ENCODE peak calls at places on chromosomes 4 and X, in five cellular contexts. Z is glutamatergic neuron, T is RCC 7860, X is brain microvascular endothelial cell, W is thoracic aorta. V is an unnamed sample.

GRCh38 chrX:149010899-149011224 is 494.2 kb downstream of the IDS start:
- DNase-seq in Z (no peak), T (no peak), X (no peak), W (no peak), V (no peak)

GRCh38 chrX:33855251-33855650 is 276.9 kb downstream of the FAM47A start:
- DNase-seq in Z (no peak), T (no peak), X (no peak), W (no peak), V (no peak)

GRCh38 chrX:111568356-111568755 is 56.9 kb downstream of the SERTM2 start:
- DNase-seq in Z (no peak), T (peak; percentile 8), X (peak; percentile 1), W (no peak), V (no peak)

GRCh38 chr4:145195167-145195952 is 15.0 kb upstream of the OTUD4 start:
- DNase-seq in Z (no peak), T (no peak), X (no peak), W (no peak), V (no peak)

GRCh38 chrX:102858826-102859627 is 78.0 kb upstream of the RAB40AL start:
- DNase-seq in Z (peak; percentile 21), T (no peak), X (peak; percentile 11), W (no peak), V (no peak)

GRCh38 chrX:19735244-19735643 is 152.2 kb downstream of the SH3KBP1 start:
- DNase-seq in Z (no peak), T (no peak), X (no peak), W (no peak), V (no peak)

GRCh38 chr4:145868637-145869409 is 69.8 kb downstream of the ZNF827 start:
- DNase-seq in Z (no peak), T (peak; percentile 13), X (no peak), W (no peak), V (no peak)

GRCh38 chr4:12965334-12965733 is 518.8 kb downstream of the RAB28 start:
- DNase-seq in Z (no peak), T (no peak), X (no peak), W (no peak), V (no peak)

GRCh38 chrX:53479295-53479694 is 45.1 kb upstream of the HSD17B10 start:
- DNase-seq in Z (no peak), T (no peak), X (no peak), W (no peak), V (no peak)

V was measured in ascending aorta.